ENCODE peak calls at places on chromosome 12, in four cellular contexts. J, K, P and G are unnamed samples.

GRCh38 chr12:129076466-129077325 is 223.4 kb downstream of the GLT1D1 start:
- DNase-seq in J (no peak), K (peak; percentile 2), P (no peak), G (no peak)

GRCh38 chr12:24901975-24902461 is 46.9 kb downstream of the BCAT1 start:
- DNase-seq in J (no peak), K (no peak), P (no peak), G (no peak)

GRCh38 chr12:105257321-105257728 is 21.4 kb upstream of the APPL2 start:
- DNase-seq in J (peak; percentile 49), K (no peak), P (no peak), G (no peak)

GRCh38 chr12:73220951-73221350 is 948.8 kb downstream of the TRHDE start:
- DNase-seq in J (no peak), K (no peak), P (no peak), G (no peak)

GRCh38 chr12:7907009-7907408 is 29.0 kb downstream of the SLC2A3 start:
- DNase-seq in J (peak; percentile 93), K (peak; percentile 39), P (no peak), G (peak; percentile 29)

GRCh38 chr12:25001311-25001710 is 52.4 kb upstream of the BCAT1 start:
- DNase-seq in J (no peak), K (no peak), P (no peak), G (no peak)

GRCh38 chr12:48980953-48981756 is 3.0 kb downstream of the WNT1 start:
- DNase-seq in J (peak; percentile 57), K (no peak), P (no peak), G (peak; percentile 56)

GRCh38 chr12:24487606-24488005 is 461.3 kb downstream of the BCAT1 start:
- DNase-seq in J (no peak), K (no peak), P (no peak), G (no peak)

GRCh38 chr12:124495194-124495983 is 72.0 kb downstream of the NCOR2 start:
- DNase-seq in J (no peak), K (no peak), P (no peak), G (no peak)

GRCh38 chr12:104426926-104427546 is 29.7 kb upstream of the CHST11 start:
- DNase-seq in J (no peak), K (no peak), P (no peak), G (no peak)

GRCh38 chr12:94099191-94099983 is 49.0 kb upstream of the PLXNC1 start:
- DNase-seq in J (no peak), K (no peak), P (no peak), G (no peak)

GRCh38 chr12:109946505-109946904 is 46.4 kb downstream of the TCHP start:
- DNase-seq in J (no peak), K (no peak), P (peak; percentile 35), G (no peak)

GRCh38 chr12:113092478-113093408 is 36.2 kb downstream of the DTX1 start:
- DNase-seq in J (peak; percentile 44), K (peak; percentile 68), P (no peak), G (no peak)

GRCh38 chr12:754871-755562 is 2.6 kb downstream of the WNK1 start:
- DNase-seq in J (peak; percentile 77), K (no peak), P (no peak), G (no peak)

GRCh38 chr12:101924647-101925046 is 47.3 kb downstream of the DRAM1 start:
- DNase-seq in J (peak; percentile 22), K (no peak), P (peak; percentile 63), G (no peak)

GRCh38 chr12:30180602-30181001 is 396.9 kb upstream of the TMTC1 start:
- DNase-seq in J (no peak), K (no peak), P (no peak), G (no peak)

GRCh38 chr12:57829025-57829777 is 10.7 kb upstream of the AVIL start:
- DNase-seq in J (no peak), K (no peak), P (no peak), G (no peak)

GRCh38 chr12:26633591-26634210 is 199.3 kb downstream of the ITPR2 start:
- DNase-seq in J (no peak), K (no peak), P (no peak), G (no peak)

GRCh38 chr12:132597333-132598283 is 12.8 kb downstream of the LRCOL1 start:
- DNase-seq in J (peak; percentile 74), K (no peak), P (no peak), G (peak; percentile 16)

GRCh38 chr12:125403145-125403789 is 338.0 kb downstream of the AACS start:
- DNase-seq in J (peak; percentile 55), K (no peak), P (no peak), G (no peak)

GRCh38 chr12:60494249-60494648 is 898.4 kb downstream of the SLC16A7 start:
- DNase-seq in J (peak; percentile 52), K (no peak), P (no peak), G (no peak)

GRCh38 chr12:24270464-24270863 is 321.0 kb upstream of the SOX5 start:
- DNase-seq in J (no peak), K (no peak), P (no peak), G (no peak)

GRCh38 chr12:27436029-27436428 is 10.5 kb upstream of the SMCO2 start:
- DNase-seq in J (no peak), K (no peak), P (no peak), G (no peak)

GRCh38 chr12:78888583-78888982 is 24.0 kb downstream of the SYT1 start:
- DNase-seq in J (peak; percentile 59), K (no peak), P (no peak), G (no peak)

GRCh38 chr12:38904932-38905479 is 385 bp downstream of the CPNE8 start:
- DNase-seq in J (peak; percentile 94), K (peak; percentile 64), P (peak; percentile 81), G (peak; percentile 54)

GRCh38 chr12:3098436-3098835 is 21.3 kb downstream of the TSPAN9 start:
- DNase-seq in J (no peak), K (no peak), P (no peak), G (no peak)

GRCh38 chr12:9256341-9256740 is 48.1 kb upstream of the PZP start:
- DNase-seq in J (no peak), K (no peak), P (no peak), G (no peak)

GRCh38 chr12:80862606-80863005 is 75.1 kb downstream of the LIN7A start:
- DNase-seq in J (no peak), K (no peak), P (no peak), G (no peak)

GRCh38 chr12:46524778-46525177 is 152.2 kb upstream of the SLC38A2 start:
- DNase-seq in J (peak; percentile 27), K (peak; percentile 58), P (peak; percentile 89), G (no peak)

GRCh38 chr12:25929096-25929637 is 29.3 kb upstream of the RASSF8 start:
- DNase-seq in J (no peak), K (no peak), P (no peak), G (no peak)

GRCh38 chr12:101696477-101697196 is 803 bp upstream of the CHPT1 start:
- DNase-seq in J (no peak), K (peak; percentile 32), P (peak; percentile 44), G (no peak)

GRCh38 chr12:79618848-79619404 is 71.8 kb downstream of the PAWR start:
- DNase-seq in J (peak; percentile 34), K (no peak), P (no peak), G (no peak)

GRCh38 chr12:67853204-67853603 is 136.0 kb upstream of the IFNG-AS1 start:
- DNase-seq in J (no peak), K (no peak), P (no peak), G (no peak)

GRCh38 chr12:55657282-55657681 is 20.6 kb downstream of the OR10P1 start:
- DNase-seq in J (no peak), K (no peak), P (no peak), G (no peak)

GRCh38 chr12:1918875-1919236 is 404 bp upstream of the CACNA2D4 start:
- DNase-seq in J (no peak), K (peak; percentile 21), P (no peak), G (no peak)

GRCh38 chr12:1917172-1918070 is 1.0 kb downstream of the CACNA2D4 start:
- DNase-seq in J (no peak), K (peak; percentile 24), P (no peak), G (no peak)

GRCh38 chr12:1919763-1920162 is 1.3 kb upstream of the CACNA2D4 start:
- DNase-seq in J (no peak), K (no peak), P (no peak), G (no peak)

GRCh38 chr12:1919284-1919683 is 832 bp upstream of the CACNA2D4 start:
- DNase-seq in J (no peak), K (no peak), P (no peak), G (no peak)

DNA sequence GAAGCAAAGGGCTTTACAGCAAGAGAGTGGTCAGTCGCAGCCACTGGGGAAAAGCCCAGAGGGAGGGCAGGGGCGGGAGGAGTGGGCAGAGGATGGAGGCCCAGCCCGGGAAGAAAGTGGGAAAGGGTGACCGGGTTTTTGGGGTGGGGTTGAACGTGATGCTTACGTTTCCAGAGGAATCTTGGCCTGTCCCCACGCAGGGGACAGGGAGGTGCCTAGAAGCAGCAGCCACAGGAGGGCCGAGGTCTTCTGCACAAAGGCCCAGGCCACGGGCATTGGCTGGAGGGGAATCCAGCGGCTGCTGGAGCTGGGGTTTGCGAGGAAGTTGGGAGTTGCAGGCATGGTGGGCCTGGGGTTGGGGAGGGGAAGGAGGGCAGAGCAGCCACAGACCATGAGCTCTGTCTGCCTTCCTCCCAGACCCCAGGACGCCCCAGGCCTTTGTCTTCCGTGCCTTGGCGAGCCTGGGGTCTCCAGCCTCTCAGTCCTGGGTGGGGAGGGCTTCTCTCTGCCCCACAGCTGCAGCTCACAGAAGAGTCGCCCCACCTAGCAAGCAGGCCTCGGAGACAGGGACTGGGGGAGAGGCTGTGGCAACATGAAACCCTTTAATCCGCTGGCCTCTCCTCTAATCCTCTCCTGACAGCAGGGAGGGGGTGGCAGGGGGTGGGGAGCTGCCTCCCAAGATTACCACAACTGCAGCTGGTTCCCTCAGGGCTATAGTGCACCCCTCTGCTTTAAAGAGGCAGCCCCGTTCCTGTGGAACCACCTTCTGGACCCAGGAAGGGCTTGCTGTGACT is at the start of gene CACNA2D4:
- DNase-seq in J (no peak), K (peak; percentile 22), P (no peak), G (no peak)
- H3K27ac ChIP-seq in J (no peak within 1 kb of the TSS), K (peak within 1 kb of the TSS; percentile 7), P (no peak within 1 kb of the TSS), G (no peak within 1 kb of the TSS)

GRCh38 chr12:69291278-69291593 is 51.9 kb downstream of the CPSF6 start:
- DNase-seq in J (no peak), K (no peak), P (no peak), G (no peak)
- TF ChIP-seq CTCF in J (peak; percentile 13), K (no peak), P (no peak), G (no peak)

GRCh38 chr12:52819731-52820510 is 6.0 kb upstream of the KRT4 start:
- DNase-seq in J (no peak), K (no peak), P (no peak), G (no peak)

GRCh38 chr12:52817699-52818238 is 3.9 kb upstream of the KRT4 start:
- DNase-seq in J (no peak), K (no peak), P (no peak), G (no peak)

GRCh38 chr12:52820521-52820920 is 6.6 kb upstream of the KRT4 start:
- DNase-seq in J (no peak), K (no peak), P (no peak), G (no peak)

GRCh38 chr12:52818376-52818775 is 4.5 kb upstream of the KRT4 start:
- DNase-seq in J (no peak), K (no peak), P (no peak), G (no peak)

DNA sequence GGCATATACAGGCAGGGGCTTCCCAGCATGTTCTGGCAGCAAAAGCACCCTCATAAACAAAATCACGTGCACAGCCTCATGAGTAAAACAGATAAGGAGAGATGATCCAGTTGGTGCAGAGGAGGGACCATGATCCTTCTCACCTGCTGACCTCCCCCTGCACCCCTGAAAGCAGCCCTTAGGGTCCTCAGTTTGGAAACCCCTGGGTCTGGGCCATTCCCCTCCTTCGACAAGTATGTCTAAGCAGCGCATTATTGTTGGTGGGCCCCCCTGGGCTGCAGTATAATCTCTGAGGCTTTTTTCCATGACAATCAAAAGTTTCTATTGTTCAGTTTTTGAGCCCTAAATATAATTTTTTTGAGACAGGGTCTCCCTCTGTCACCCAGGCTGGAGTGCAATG is 5.1 kb upstream of the KRT4 start:
- DNase-seq in J (no peak), K (no peak), P (no peak), G (no peak)
- H3K9me3 ChIP-seq in J (no peaks in the 10 kb centered on the region), K (no peaks in the 10 kb centered on the region), P (no peaks in the 10 kb centered on the region), G (no peaks in the 10 kb centered on the region)

GRCh38 chr12:6212086-6212485 is 11.9 kb downstream of the CD9 start:
- DNase-seq in J (no peak), K (no peak), P (no peak), G (no peak)
- H3K27ac ChIP-seq in J (no peak overlapping the region), K (peak overlapping the region; percentile 6), P (no peak overlapping the region), G (no peak overlapping the region)